ENCODE peak calls at places on chromosomes 4 and X, in six cellular contexts. O is NCI-H2081 treated with DMSO at 0.1 percent for 48 hours, D is tibial artery, B is Right ventricle myocardium superior, V is sigmoid colon, Z is body of pancreas. N is an unnamed sample.

GRCh38 chr4:71259911-71260331 is 78.9 kb upstream of the SLC4A4 start:
- DNase-seq in O (no peak), D (no peak), B (no peak), V (no peak), Z (no peak), N (no peak)

GRCh38 chr4:144656857-144657256 is 10.9 kb downstream of the HHIP start:
- DNase-seq in O (no peak), D (no peak), B (no peak), V (no peak), Z (no peak), N (no peak)

GRCh38 chr4:113289736-113290135 is 240.3 kb downstream of the ANK2 start:
- DNase-seq in O (no peak), D (no peak), B (no peak), V (no peak), Z (no peak), N (no peak)

GRCh38 chr4:93786149-93786548 is 42.4 kb upstream of the ATOH1 start:
- DNase-seq in O (no peak), D (no peak), B (no peak), V (no peak), Z (no peak), N (no peak)

GRCh38 chr4:157014621-157015591 is 43.3 kb upstream of the PDGFC start:
- DNase-seq in O (no peak), D (no peak), B (no peak), V (no peak), Z (no peak), N (no peak)

GRCh38 chr4:244471-244870 is 60.8 kb downstream of the ZNF732 start:
- DNase-seq in O (no peak), D (no peak), B (no peak), V (peak; percentile 66), Z (peak; percentile 50), N (no peak)

GRCh38 chr4:168558587-168558986 is 61.7 kb downstream of the PALLD start:
- DNase-seq in O (no peak), D (no peak), B (no peak), V (no peak), Z (no peak), N (no peak)

GRCh38 chr4:2400841-2401609 is 17.4 kb downstream of the ZFYVE28 start:
- DNase-seq in O (no peak), D (peak; percentile 57), B (no peak), V (no peak), Z (peak; percentile 35), N (peak; percentile 70)

GRCh38 chr4:24470681-24471622 is 113.4 kb downstream of the DHX15 start:
- DNase-seq in O (no peak), D (peak; percentile 66), B (peak; percentile 53), V (peak; percentile 72), Z (peak; percentile 25), N (peak; percentile 73)

GRCh38 chr4:110540606-110541440 is 64.9 kb downstream of the ENPEP start:
- DNase-seq in O (no peak), D (no peak), B (no peak), V (no peak), Z (no peak), N (no peak)

GRCh38 chr4:40195182-40196177 is 1.4 kb upstream of the RHOH start:
- DNase-seq in O (no peak), D (no peak), B (no peak), V (no peak), Z (no peak), N (no peak)

GRCh38 chr4:84952004-84952403 is 14.5 kb downstream of the WDFY3 start:
- DNase-seq in O (no peak), D (no peak), B (no peak), V (no peak), Z (no peak), N (no peak)

GRCh38 chr4:4585012-4585670 is 43.3 kb upstream of the STX18 start:
- DNase-seq in O (no peak), D (no peak), B (no peak), V (no peak), Z (no peak), N (no peak)

GRCh38 chr4:148779771-148780170 is 337.6 kb upstream of the NR3C2 start:
- DNase-seq in O (no peak), D (no peak), B (no peak), V (no peak), Z (no peak), N (no peak)

GRCh38 chrX:30918480-30918879 is 29.4 kb upstream of the TAB3 start:
- DNase-seq in O (no peak), D (no peak), B (no peak), V (no peak), Z (no peak), N (no peak)

GRCh38 chr4:175394213-175394612 is 417.9 kb downstream of the GPM6A start:
- DNase-seq in O (no peak), D (no peak), B (no peak), V (no peak), Z (no peak), N (no peak)

GRCh38 chr4:46389301-46389761 is 597 bp downstream of the GABRA2 start:
- DNase-seq in O (no peak), D (no peak), B (no peak), V (no peak), Z (no peak), N (no peak)

GRCh38 chrX:34404386-34405070 is 252.6 kb downstream of the TMEM47 start:
- DNase-seq in O (no peak), D (no peak), B (peak; percentile 35), V (peak; percentile 78), Z (no peak), N (no peak)

GRCh38 chr4:86924805-86925204 is 10.0 kb upstream of the AFF1 start:
- DNase-seq in O (no peak), D (no peak), B (no peak), V (no peak), Z (no peak), N (no peak)

GRCh38 chr4:165115301-165115700 is 2.6 kb upstream of the TMEM192 start:
- DNase-seq in O (no peak), D (no peak), B (no peak), V (no peak), Z (no peak), N (no peak)

GRCh38 chr4:139815646-139816601 is 150.3 kb downstream of the MGST2 start:
- DNase-seq in O (no peak), D (no peak), B (peak; percentile 56), V (peak; percentile 85), Z (no peak), N (peak; percentile 43)

GRCh38 chr4:53015681-53016080 is 153.6 kb downstream of the RASL11B start:
- DNase-seq in O (peak; percentile 26), D (no peak), B (no peak), V (peak; percentile 71), Z (no peak), N (no peak)

GRCh38 chrX:39984191-39984956 is 113.4 kb downstream of the BCOR start:
- DNase-seq in O (no peak), D (no peak), B (no peak), V (no peak), Z (no peak), N (no peak)

GRCh38 chr4:138290803-138291202 is 48.7 kb upstream of the SLC7A11 start:
- DNase-seq in O (no peak), D (no peak), B (no peak), V (no peak), Z (no peak), N (no peak)

GRCh38 chr4:20253799-20254409 is 2.2 kb downstream of the SLIT2 start:
- DNase-seq in O (no peak), D (peak; percentile 78), B (peak; percentile 66), V (peak; percentile 75), Z (no peak), N (peak; percentile 76)

GRCh38 chr4:122783301-122784215 is 43.1 kb upstream of the FGF2 start:
- DNase-seq in O (no peak), D (peak; percentile 72), B (peak; percentile 78), V (peak; percentile 77), Z (peak; percentile 52), N (peak; percentile 54)

GRCh38 chrX:110425222-110425621 is 66.6 kb downstream of the RTL9 start:
- DNase-seq in O (peak; percentile 78), D (no peak), B (no peak), V (no peak), Z (no peak), N (no peak)

GRCh38 chr4:25938251-25939186 is 24.5 kb downstream of the SMIM20 start:
- DNase-seq in O (no peak), D (no peak), B (peak; percentile 71), V (no peak), Z (no peak), N (no peak)

GRCh38 chrX:13059676-13060499 is 15.5 kb upstream of the FAM9C start:
- DNase-seq in O (no peak), D (no peak), B (no peak), V (no peak), Z (no peak), N (no peak)

GRCh38 chrX:8429692-8430249 is 34.9 kb upstream of the VCX3B start:
- DNase-seq in O (no peak), D (no peak), B (no peak), V (no peak), Z (no peak), N (no peak)

N was measured in left lung.